ENCODE peak calls at places on chromosomes 6 and 20, in four cellular contexts. One of them, this sample, is unnamed.
A peak's percentile ranks its signal among the peaks of the same experiment; 100 is the strongest.

GRCh38 chr6:143561105-143561704 is 49.7 kb upstream of the FUCA2 start:
- ATAC-seq in pancreas: no peak
- ATAC-seq in body of pancreas: no peak
- ATAC-seq in upper lobe of left lung: peak; percentile 42
- ATAC-seq in this sample: no peak

GRCh38 chr6:31775633-31776263 is 1.4 kb downstream of the VWA7 start:
- ATAC-seq in pancreas: no peak
- ATAC-seq in body of pancreas: no peak
- ATAC-seq in upper lobe of left lung: no peak
- ATAC-seq in this sample: no peak

GRCh38 chr20:13118676-13119075 is 102.4 kb upstream of the ISM1 start:
- ATAC-seq in pancreas: no peak
- ATAC-seq in body of pancreas: no peak
- ATAC-seq in upper lobe of left lung: no peak
- ATAC-seq in this sample: no peak

GRCh38 chr6:150325093-150325772 is 43.6 kb upstream of the IYD start:
- ATAC-seq in pancreas: no peak
- ATAC-seq in body of pancreas: no peak
- ATAC-seq in upper lobe of left lung: no peak
- ATAC-seq in this sample: no peak

GRCh38 chr20:10347481-10347880 is 86.5 kb downstream of the MKKS start:
- ATAC-seq in pancreas: no peak
- ATAC-seq in body of pancreas: no peak
- ATAC-seq in upper lobe of left lung: no peak
- ATAC-seq in this sample: no peak

GRCh38 chr6:134041093-134041492 is 11.3 kb downstream of the SLC2A12 start:
- ATAC-seq in pancreas: no peak
- ATAC-seq in body of pancreas: no peak
- ATAC-seq in upper lobe of left lung: no peak
- ATAC-seq in this sample: no peak

GRCh38 chr6:6591778-6592388 is 3.4 kb downstream of the LY86 start:
- ATAC-seq in pancreas: no peak
- ATAC-seq in body of pancreas: no peak
- ATAC-seq in upper lobe of left lung: peak; percentile 80
- ATAC-seq in this sample: peak; percentile 60

GRCh38 chr6:72422126-72422680 is 199.7 kb upstream of the KCNQ5 start:
- ATAC-seq in pancreas: no peak
- ATAC-seq in body of pancreas: no peak
- ATAC-seq in upper lobe of left lung: no peak
- ATAC-seq in this sample: no peak

GRCh38 chr6:3426817-3427739 is 29.8 kb downstream of the SLC22A23 start:
- ATAC-seq in pancreas: peak; percentile 52
- ATAC-seq in body of pancreas: peak; percentile 39
- ATAC-seq in upper lobe of left lung: no peak
- ATAC-seq in this sample: no peak

GRCh38 chr6:131733376-131734016 is 22.7 kb upstream of the CTAGE9 start:
- ATAC-seq in pancreas: no peak
- ATAC-seq in body of pancreas: no peak
- ATAC-seq in upper lobe of left lung: no peak
- ATAC-seq in this sample: no peak

GRCh38 chr20:52785678-52786077 is 186.5 kb upstream of the TSHZ2 start:
- ATAC-seq in pancreas: no peak
- ATAC-seq in body of pancreas: no peak
- ATAC-seq in upper lobe of left lung: no peak
- ATAC-seq in this sample: no peak

GRCh38 chr6:24391756-24392405 is 10.9 kb upstream of the MRS2 start:
- ATAC-seq in pancreas: no peak
- ATAC-seq in body of pancreas: no peak
- ATAC-seq in upper lobe of left lung: no peak
- ATAC-seq in this sample: no peak

GRCh38 chr6:137717074-137718073 is 149.7 kb upstream of the TNFAIP3 start:
- ATAC-seq in pancreas: no peak
- ATAC-seq in body of pancreas: no peak
- ATAC-seq in upper lobe of left lung: no peak
- ATAC-seq in this sample: no peak

GRCh38 chr20:53920647-53921245 is 149.6 kb downstream of the BCAS1 start:
- ATAC-seq in pancreas: no peak
- ATAC-seq in body of pancreas: no peak
- ATAC-seq in upper lobe of left lung: no peak
- ATAC-seq in this sample: no peak

GRCh38 chr6:121319112-121319553 is 15.1 kb downstream of the TBC1D32 start:
- ATAC-seq in pancreas: no peak
- ATAC-seq in body of pancreas: peak; percentile 71
- ATAC-seq in upper lobe of left lung: no peak
- ATAC-seq in this sample: no peak

GRCh38 chr20:57757767-57758166 is 48.0 kb upstream of the PMEPA1 start:
- ATAC-seq in pancreas: no peak
- ATAC-seq in body of pancreas: no peak
- ATAC-seq in upper lobe of left lung: no peak
- ATAC-seq in this sample: no peak

GRCh38 chr6:73481969-73482368 is 20.4 kb downstream of the MTO1 start:
- ATAC-seq in pancreas: no peak
- ATAC-seq in body of pancreas: no peak
- ATAC-seq in upper lobe of left lung: no peak
- ATAC-seq in this sample: no peak

DNA sequence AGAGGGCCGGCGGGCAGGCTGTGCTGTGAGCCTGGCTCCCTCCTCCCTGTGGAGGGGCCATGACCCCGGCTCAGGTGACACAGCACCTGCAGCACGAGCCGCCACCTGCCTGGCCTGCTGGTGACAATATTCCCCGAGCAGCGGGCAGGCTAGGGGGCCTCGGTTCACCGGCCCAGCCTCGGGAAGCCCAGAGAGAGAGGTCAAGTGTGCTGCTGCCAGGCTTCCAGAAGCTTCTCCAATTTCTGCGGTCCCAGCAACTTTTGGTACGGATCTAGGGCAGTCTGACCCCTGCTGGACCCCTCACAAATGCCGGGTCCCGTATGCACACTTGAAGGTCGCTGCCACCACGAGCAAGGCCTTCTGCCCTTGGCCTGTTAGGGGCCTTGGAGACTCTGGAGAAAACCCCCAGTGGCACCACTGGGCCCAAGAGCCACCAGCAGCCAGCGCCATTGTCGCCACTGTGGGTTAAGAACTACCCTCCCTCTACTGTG is 38.6 kb upstream of the NOL4L start:
- ATAC-seq in pancreas: no peak
- ATAC-seq in body of pancreas: no peak
- ATAC-seq in upper lobe of left lung: no peak
- ATAC-seq in this sample: no peak
- TF ChIP-seq CTCF in pancreas: no peak
- TF ChIP-seq CTCF in body of pancreas: no peak
- TF ChIP-seq CTCF in upper lobe of left lung: no peak
- TF ChIP-seq CTCF in this sample: no peak

DNA sequence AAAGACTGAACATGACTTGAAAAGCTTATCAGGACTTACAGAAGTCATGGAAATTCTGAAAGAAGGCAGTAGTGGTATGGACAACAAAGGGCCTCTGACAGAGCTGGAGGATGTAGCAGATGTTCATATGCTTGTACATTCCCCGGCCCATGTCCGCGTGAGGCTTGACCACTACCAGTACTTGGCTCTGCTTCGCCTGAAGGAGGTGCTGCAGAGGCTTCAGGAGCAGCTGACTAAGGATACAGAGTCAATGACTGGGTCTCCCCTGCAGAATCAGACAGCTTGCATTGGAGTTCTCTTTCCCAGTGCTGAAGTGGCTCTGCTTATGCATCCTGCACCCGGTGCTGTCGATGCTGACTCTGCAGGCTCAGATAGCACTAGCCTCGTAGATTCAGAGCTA is 29.2 kb downstream of the TAF11 start:
- ATAC-seq in pancreas: no peak
- ATAC-seq in body of pancreas: no peak
- ATAC-seq in upper lobe of left lung: no peak
- ATAC-seq in this sample: no peak
- TF ChIP-seq CTCF in pancreas: no peak
- TF ChIP-seq CTCF in body of pancreas: no peak
- TF ChIP-seq CTCF in upper lobe of left lung: no peak
- TF ChIP-seq CTCF in this sample: no peak

DNA sequence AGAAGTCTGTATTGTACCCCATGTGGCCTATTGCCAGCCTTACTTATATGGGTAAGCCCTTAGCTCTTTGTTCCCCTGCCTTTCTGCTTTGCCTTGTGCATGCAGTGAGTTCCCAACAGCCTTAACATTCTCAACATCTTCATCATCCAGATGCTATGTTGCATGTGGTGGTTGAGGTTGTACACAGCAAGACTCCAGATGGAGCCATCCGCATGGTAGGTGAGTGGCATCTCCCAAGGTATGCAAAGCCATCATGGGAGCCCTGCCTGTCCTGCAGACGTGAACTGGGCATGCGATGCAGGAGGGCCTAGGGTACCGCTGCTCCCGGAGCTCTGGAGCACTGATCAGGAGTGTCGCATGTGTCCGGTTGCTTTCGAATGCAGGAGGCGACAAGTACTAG is 16.1 kb downstream of the CEP43 start:
- ATAC-seq in pancreas: no peak
- ATAC-seq in body of pancreas: no peak
- ATAC-seq in upper lobe of left lung: peak; percentile 62
- ATAC-seq in this sample: no peak
- TF ChIP-seq CTCF in pancreas: no peak
- TF ChIP-seq CTCF in body of pancreas: no peak
- TF ChIP-seq CTCF in upper lobe of left lung: no peak
- TF ChIP-seq CTCF in this sample: no peak

DNA sequence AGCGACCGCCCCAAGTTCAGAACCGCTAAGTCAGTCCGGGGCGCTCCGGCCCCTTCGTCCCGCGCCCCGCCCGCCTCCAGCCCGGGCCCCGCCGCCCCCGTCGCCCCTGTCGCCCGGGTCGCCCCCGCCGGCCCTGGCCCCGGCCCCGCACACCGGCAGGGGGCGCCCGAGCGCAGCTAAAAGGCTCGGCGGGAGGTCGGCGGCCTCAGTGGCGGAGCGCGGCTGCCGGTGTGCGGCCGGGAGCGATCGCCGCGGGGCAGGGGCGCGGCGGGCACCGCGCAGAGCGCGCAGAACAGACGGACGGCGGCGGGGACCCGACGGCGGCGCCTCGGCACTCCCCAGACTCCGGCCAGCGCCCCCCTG is at the start of gene FNDC1:
- ATAC-seq in pancreas: peak; percentile 40
- ATAC-seq in body of pancreas: no peak
- ATAC-seq in upper lobe of left lung: no peak
- ATAC-seq in this sample: peak; percentile 69
- TF ChIP-seq CTCF in pancreas: no peak
- TF ChIP-seq CTCF in body of pancreas: no peak
- TF ChIP-seq CTCF in upper lobe of left lung: peak; percentile 9
- TF ChIP-seq CTCF in this sample: peak; percentile 29

GRCh38 chr6:130676077-130676772 is 151.0 kb upstream of the SMLR1 start:
- ATAC-seq in pancreas: no peak
- ATAC-seq in body of pancreas: no peak
- ATAC-seq in upper lobe of left lung: no peak
- ATAC-seq in this sample: no peak
- TF ChIP-seq CTCF in pancreas: no peak
- TF ChIP-seq CTCF in body of pancreas: no peak
- TF ChIP-seq CTCF in upper lobe of left lung: no peak
- TF ChIP-seq CTCF in this sample: no peak

DNA sequence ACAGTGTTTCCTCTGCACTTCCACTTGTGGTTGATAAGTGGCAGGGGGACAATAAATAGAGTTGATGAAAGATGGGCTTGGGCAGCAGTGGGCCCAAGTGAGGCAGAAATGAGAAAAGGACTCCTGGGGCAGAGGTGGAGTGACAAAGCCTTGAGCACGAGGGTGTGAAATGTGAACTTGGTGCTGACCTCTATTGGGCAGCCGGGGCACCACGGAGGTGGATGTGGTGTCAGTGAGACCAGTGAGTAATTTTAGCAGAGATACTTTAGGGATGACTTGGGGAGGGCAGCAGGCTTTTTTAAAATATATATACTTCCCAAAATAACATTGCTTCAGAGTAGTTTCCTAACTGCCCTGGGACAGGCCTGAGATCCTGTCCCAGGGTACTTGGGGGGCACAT is 30.6 kb upstream of the MYLK2 start:
- ATAC-seq in pancreas: no peak
- ATAC-seq in body of pancreas: no peak
- ATAC-seq in upper lobe of left lung: no peak
- ATAC-seq in this sample: no peak
- TF ChIP-seq CTCF in pancreas: no peak
- TF ChIP-seq CTCF in body of pancreas: no peak
- TF ChIP-seq CTCF in upper lobe of left lung: no peak
- TF ChIP-seq CTCF in this sample: no peak

DNA sequence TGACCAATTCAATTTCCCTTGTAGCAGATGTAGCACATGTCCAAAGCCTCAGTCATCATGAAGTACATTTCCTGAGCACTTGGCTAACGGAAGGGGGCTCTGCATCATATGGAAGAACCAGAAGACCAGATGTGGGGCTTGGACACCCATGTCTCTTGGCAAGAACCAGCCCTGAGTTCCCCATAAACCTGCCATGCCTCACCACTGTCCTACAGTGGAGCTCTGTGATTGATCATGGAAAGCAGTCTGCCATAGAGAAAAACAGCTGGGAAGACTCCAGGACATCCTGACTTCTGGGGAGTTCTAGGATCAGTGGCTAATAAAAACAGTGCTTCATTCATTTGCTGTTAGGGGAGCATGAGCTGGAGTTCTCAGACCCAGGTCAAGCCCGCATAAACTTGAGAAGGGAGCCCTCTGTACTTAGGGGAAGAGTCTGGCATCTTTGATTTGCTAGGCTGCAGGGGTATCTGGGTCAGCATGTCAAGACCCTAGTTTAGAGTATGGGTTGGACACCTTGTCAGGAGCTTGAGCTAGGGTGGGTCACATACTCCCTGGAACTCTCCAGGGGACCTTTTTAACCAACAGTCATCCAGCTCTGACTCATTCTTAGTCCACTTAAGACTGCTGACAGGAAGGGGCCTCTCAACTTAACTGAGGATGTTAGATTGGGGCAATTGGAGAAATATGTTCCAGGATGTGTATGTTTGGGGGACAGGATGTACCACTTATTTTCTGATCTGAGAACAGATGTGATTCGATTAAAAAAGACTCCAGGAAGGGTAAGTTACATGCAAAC is 26.3 kb upstream of the TRAM2 start:
- ATAC-seq in pancreas: no peak
- ATAC-seq in body of pancreas: peak; percentile 21
- ATAC-seq in upper lobe of left lung: no peak
- ATAC-seq in this sample: no peak
- TF ChIP-seq CTCF in pancreas: no peak
- TF ChIP-seq CTCF in body of pancreas: no peak
- TF ChIP-seq CTCF in upper lobe of left lung: no peak
- TF ChIP-seq CTCF in this sample: no peak

GRCh38 chr20:22101606-22102005 is 396.1 kb downstream of the PAX1 start:
- ATAC-seq in pancreas: no peak
- ATAC-seq in body of pancreas: no peak
- ATAC-seq in upper lobe of left lung: no peak
- ATAC-seq in this sample: no peak

DNA sequence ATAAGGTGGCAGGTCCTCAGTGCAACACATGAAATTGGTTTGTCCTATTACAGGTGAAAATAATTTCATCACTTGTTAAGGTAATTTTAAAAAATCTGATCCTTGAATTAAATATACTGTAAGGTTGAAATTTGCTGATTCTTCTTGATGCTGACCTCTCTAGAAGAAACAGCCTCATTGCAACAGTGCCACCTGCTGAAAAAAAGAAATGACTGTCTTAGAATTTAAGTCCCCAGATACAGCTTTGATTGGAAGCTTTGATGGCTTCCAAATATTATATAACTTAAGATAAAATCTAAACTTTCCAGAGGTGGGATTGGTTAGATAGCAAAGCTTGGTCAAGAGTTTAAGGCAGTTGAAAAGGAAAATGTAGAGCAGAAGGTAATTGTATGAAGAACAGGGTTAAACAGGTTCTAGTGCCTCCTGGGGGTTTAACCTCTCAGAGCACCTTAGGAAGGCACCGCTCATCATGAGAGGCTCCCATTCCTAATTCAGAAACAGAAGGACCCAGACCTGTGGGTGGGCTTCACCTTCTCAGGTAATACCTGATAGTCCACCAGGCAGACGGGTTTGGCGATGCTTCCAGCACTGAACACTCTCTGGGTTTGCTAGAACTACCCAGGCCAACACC is 401.0 kb downstream of the PAX1 start:
- ATAC-seq in pancreas: no peak
- ATAC-seq in body of pancreas: no peak
- ATAC-seq in upper lobe of left lung: no peak
- ATAC-seq in this sample: no peak
- TF ChIP-seq CTCF in pancreas: no peak
- TF ChIP-seq CTCF in body of pancreas: peak; percentile 15
- TF ChIP-seq CTCF in upper lobe of left lung: peak; percentile 30
- TF ChIP-seq CTCF in this sample: no peak